ENCODE peak calls at places on chromosome 18, in eight cellular contexts. H is activated naive CD4-positive, alpha-beta T cell treated with anti-CD3 and anti-CD28 coated beads for 36 hours; S is glutamatergic neuron; J is amniotic stem cell; K is H54; V is IMR-90; E is stimulated activated CD4-positive, alpha-beta T cell treated with anti-CD3 and anti-CD28 coated beads, Interleukin-15, amount 100 ng/mL, for 24 hours; A is B cell. P is an unnamed sample.
A peak's percentile ranks its signal among the peaks of the same experiment; 100 is the strongest.

GRCh38 chr18:13260114-13260926 is 41.8 kb downstream of the LDLRAD4 start:
- DNase-seq in H (peak; percentile 25), S (no peak), J (no peak), K (no peak), V (no peak), E (no peak), A (no peak), P (no peak)

GRCh38 chr18:25289040-25289631 is 62.8 kb downstream of the ZNF521 start:
- DNase-seq in H (no peak), S (no peak), J (peak; percentile 88), K (no peak), V (peak; percentile 91), E (no peak), A (no peak), P (peak; percentile 76)

GRCh38 chr18:13237641-13238040 is 19.1 kb downstream of the LDLRAD4 start:
- DNase-seq in H (no peak), S (no peak), J (no peak), K (no peak), V (no peak), E (no peak), A (no peak), P (no peak)

GRCh38 chr18:21051615-21052014 is 60.0 kb downstream of the ROCK1 start:
- DNase-seq in H (no peak), S (no peak), J (no peak), K (no peak), V (no peak), E (no peak), A (no peak), P (no peak)

GRCh38 chr18:79582978-79583377 is 96.6 kb upstream of the CTDP1 start:
- DNase-seq in H (no peak), S (no peak), J (no peak), K (no peak), V (no peak), E (no peak), A (no peak), P (no peak)

GRCh38 chr18:33673689-33674088 is 95.7 kb downstream of the ASXL3 start:
- DNase-seq in H (no peak), S (no peak), J (no peak), K (no peak), V (no peak), E (no peak), A (no peak), P (no peak)

GRCh38 chr18:9721893-9722515 is 13.9 kb downstream of the RAB31 start:
- DNase-seq in H (no peak), S (no peak), J (no peak), K (no peak), V (no peak), E (no peak), A (no peak), P (no peak)

GRCh38 chr18:23355206-23355605 is 97.9 kb upstream of the RIOK3 start:
- DNase-seq in H (no peak), S (no peak), J (no peak), K (no peak), V (no peak), E (no peak), A (no peak), P (no peak)

GRCh38 chr18:44887227-44887631 is 206.5 kb downstream of the SETBP1 start:
- DNase-seq in H (peak; percentile 76), S (no peak), J (no peak), K (no peak), V (peak; percentile 2), E (peak; percentile 68), A (no peak), P (peak; percentile 40)

GRCh38 chr18:49161627-49162026 is 210.9 kb upstream of the SMAD7 start:
- DNase-seq in H (peak; percentile 47), S (no peak), J (no peak), K (no peak), V (peak; percentile 90), E (peak; percentile 53), A (no peak), P (no peak)

GRCh38 chr18:3319894-3320438 is 58.0 kb downstream of the MYL12B start:
- DNase-seq in H (no peak), S (no peak), J (no peak), K (no peak), V (no peak), E (no peak), A (no peak), P (no peak)

GRCh38 chr18:34595673-34596072 is 114.4 kb upstream of the DTNA start:
- DNase-seq in H (no peak), S (no peak), J (no peak), K (no peak), V (peak; percentile 41), E (no peak), A (no peak), P (no peak)

GRCh38 chr18:35703043-35703688 is 121.6 kb downstream of the GALNT1 start:
- DNase-seq in H (no peak), S (no peak), J (no peak), K (no peak), V (peak; percentile 48), E (no peak), A (no peak), P (no peak)

GRCh38 chr18:22827216-22827615 is 105.9 kb upstream of the RBBP8 start:
- DNase-seq in H (no peak), S (no peak), J (no peak), K (no peak), V (peak; percentile 45), E (no peak), A (no peak), P (peak; percentile 50)

GRCh38 chr18:4750392-4751346 is 295.6 kb upstream of the DLGAP1 start:
- DNase-seq in H (no peak), S (no peak), J (no peak), K (no peak), V (no peak), E (no peak), A (no peak), P (no peak)

GRCh38 chr18:26480897-26481795 is 67.2 kb downstream of the KCTD1 start:
- DNase-seq in H (no peak), S (no peak), J (peak; percentile 45), K (peak; percentile 35), V (peak; percentile 96), E (no peak), A (no peak), P (peak; percentile 57)

GRCh38 chr18:61891271-61891670 is 1.5 kb downstream of the RNF152 start:
- DNase-seq in H (no peak), S (no peak), J (no peak), K (no peak), V (no peak), E (no peak), A (no peak), P (no peak)

GRCh38 chr18:4454548-4455112 is 477 bp downstream of the DLGAP1 start:
- DNase-seq in H (no peak), S (no peak), J (no peak), K (no peak), V (no peak), E (no peak), A (no peak), P (no peak)

P was measured in trophoblast cell.